ENCODE peak calls at places on chromosomes 16 and 17, in eight cellular contexts. D is activated T-cell treated with anti-CD3 and anti-CD28 coated beads, Interleukin-2, amount 50 U/mL, for 72 hours; L is SW480; A is right atrium auricular region; N is H54; F is dorsolateral prefrontal cortex; R is fibroblast of mammary gland; P is SK-N-SH. C is an unnamed sample.
A peak's percentile ranks its signal among the peaks of the same experiment; 100 is the strongest.

GRCh38 chr17:46964315-46965265 is 14.5 kb downstream of the RPRML start:
- DNase-seq in D (no peak), L (no peak), P (no peak), A (no peak), N (no peak), F (no peak), R (peak; percentile 28), C (no peak)

GRCh38 chr17:58786586-58787295 is 31.1 kb downstream of the PPM1E start:
- DNase-seq in D (no peak), N (no peak), R (peak; percentile 54), L (peak; percentile 35), F (no peak), A (no peak), P (peak; percentile 21), C (no peak)

GRCh38 chr17:708132-708531 is 6.5 kb downstream of the VPS53 start:
- DNase-seq in L (no peak), R (no peak), A (no peak), P (no peak), D (no peak), N (no peak), F (no peak), C (no peak)

GRCh38 chr17:50845260-50846147 is 10.1 kb downstream of the WFIKKN2 start:
- DNase-seq in D (no peak), R (peak; percentile 46), L (peak; percentile 31), A (no peak), F (no peak), N (peak; percentile 65), P (no peak), C (no peak)

GRCh38 chr16:52316241-52316640 is 230.7 kb downstream of the TOX3 start:
- DNase-seq in D (no peak), R (no peak), P (no peak), N (no peak), A (no peak), L (no peak), F (no peak), C (no peak)

GRCh38 chr16:72961115-72961832 is 86.7 kb downstream of the ZFHX3 start:
- DNase-seq in R (peak; percentile 34), F (no peak), P (peak; percentile 83), A (no peak), D (no peak), N (no peak), L (peak; percentile 65), C (no peak)

GRCh38 chr17:60535382-60536279 is 9.6 kb upstream of the APPBP2 start:
- DNase-seq in D (no peak), A (no peak), N (no peak), L (no peak), P (peak; percentile 61), F (no peak), R (peak; percentile 86), C (no peak)

GRCh38 chr16:58196898-58197313 is 1.0 kb downstream of the CSNK2A2 start:
- DNase-seq in N (no peak), A (no peak), D (peak; percentile 4), R (peak; percentile 69), F (no peak), L (no peak), P (peak; percentile 30), C (no peak)

GRCh38 chr17:8791910-8792270 is 7.3 kb downstream of the MFSD6L start:
- DNase-seq in A (no peak), P (no peak), F (no peak), L (peak; percentile 61), D (no peak), N (no peak), R (peak; percentile 90), C (no peak)

GRCh38 chr17:66533572-66533971 is 231.2 kb downstream of the PRKCA start:
- DNase-seq in P (peak; percentile 34), N (no peak), R (peak; percentile 51), A (no peak), D (no peak), F (no peak), L (no peak), C (no peak)

GRCh38 chr17:50182783-50183438 is 17.1 kb downstream of the SGCA start:
- DNase-seq in D (no peak), P (no peak), A (no peak), R (peak; percentile 43), F (no peak), L (no peak), N (no peak), C (no peak)

GRCh38 chr16:65315004-65315398 is 193.1 kb upstream of the CDH11 start:
- DNase-seq in L (no peak), R (peak; percentile 46), A (peak; percentile 78), D (no peak), F (no peak), P (no peak), N (no peak), C (no peak)

GRCh38 chr16:30619207-30619606 is 9.0 kb upstream of the ZNF689 start:
- DNase-seq in N (no peak), F (no peak), R (peak; percentile 54), A (no peak), D (no peak), P (no peak), L (no peak), C (no peak)

GRCh38 chr16:19737306-19737975 is 19.4 kb downstream of the IQCK start:
- DNase-seq in P (no peak), L (no peak), D (no peak), A (no peak), R (no peak), F (no peak), N (no peak), C (no peak)

GRCh38 chr17:55727275-55727674 is 4.6 kb upstream of the TMEM100 start:
- DNase-seq in N (no peak), A (no peak), D (no peak), P (no peak), F (no peak), L (no peak), R (no peak), C (no peak)

GRCh38 chr17:40574292-40574691 is 9.0 kb upstream of the CCR7 start:
- DNase-seq in P (no peak), L (no peak), N (no peak), A (no peak), R (no peak), D (no peak), F (no peak), C (no peak)

GRCh38 chr17:13269196-13269595 is 251.4 kb upstream of the ELAC2 start:
- DNase-seq in R (no peak), L (no peak), N (no peak), P (no peak), F (no peak), D (no peak), A (no peak), C (no peak)

GRCh38 chr16:62225675-62226074 is 189.4 kb upstream of the CDH8 start:
- DNase-seq in L (peak; percentile 73), N (peak; percentile 33), D (peak; percentile 9), A (peak; percentile 69), R (peak; percentile 15), F (peak; percentile 67), P (peak; percentile 25), C (peak; percentile 40)

GRCh38 chr16:22320572-22321339 is 23.5 kb downstream of the POLR3E start:
- DNase-seq in N (no peak), D (no peak), A (no peak), F (no peak), R (no peak), L (no peak), P (no peak), C (no peak)

GRCh38 chr17:73645050-73645871 is 1.0 kb upstream of the SDK2 start:
- DNase-seq in D (peak; percentile 50), F (peak; percentile 77), P (peak; percentile 90), A (no peak), N (no peak), R (peak; percentile 41), L (peak; percentile 55), C (peak; percentile 52)

GRCh38 chr16:67613808-67614207 is 31.1 kb upstream of the CARMIL2 start:
- DNase-seq in P (no peak), L (no peak), A (no peak), N (no peak), F (no peak), R (peak; percentile 16), D (no peak), C (peak; percentile 14)

GRCh38 chr17:78239489-78239931 is 8.1 kb downstream of the TMEM235 start:
- DNase-seq in L (no peak), F (no peak), A (no peak), P (no peak), R (no peak), D (no peak), N (no peak), C (no peak)

GRCh38 chr16:50045412-50045811 is 20.4 kb upstream of the HEATR3 start:
- DNase-seq in R (no peak), F (no peak), P (no peak), D (no peak), L (no peak), N (no peak), A (no peak), C (no peak)

GRCh38 chr17:79623786-79624657 is 13.2 kb upstream of the RBFOX3 start:
- DNase-seq in N (no peak), L (no peak), P (peak; percentile 7), F (peak; percentile 24), R (no peak), A (no peak), D (no peak), C (no peak)

GRCh38 chr16:26816885-26817571 is 249.7 kb upstream of the C16orf82 start:
- DNase-seq in D (no peak), R (peak; percentile 94), L (peak; percentile 60), N (peak; percentile 49), A (no peak), P (no peak), F (no peak), C (no peak)

GRCh38 chr17:66959641-66960375 is 4.7 kb upstream of the CACNG4 start:
- DNase-seq in P (no peak), A (no peak), L (no peak), F (no peak), N (no peak), R (no peak), D (no peak), C (no peak)

GRCh38 chr16:76784530-76784929 is 406.5 kb upstream of the MON1B start:
- DNase-seq in A (no peak), R (no peak), L (no peak), P (no peak), N (no peak), F (no peak), D (no peak), C (no peak)

GRCh38 chr17:5019475-5019956 is 15.7 kb downstream of the SLC52A1 start:
- DNase-seq in N (peak; percentile 57), F (no peak), P (peak; percentile 54), L (no peak), R (peak; percentile 29), D (peak; percentile 64), A (no peak), C (peak; percentile 42)

GRCh38 chr17:58344047-58344790 is 7.8 kb downstream of the SUPT4H1 start:
- DNase-seq in N (no peak), L (no peak), F (no peak), A (no peak), D (peak; percentile 94), R (no peak), P (no peak), C (peak; percentile 88)

GRCh38 chr16:22161999-22162657 is at the start of gene SDR42E2:
- DNase-seq in D (peak; percentile 38), R (no peak), P (peak; percentile 83), L (peak; percentile 35), A (no peak), N (no peak), F (no peak), C (peak; percentile 33)